ENCODE peak calls at places on chromosomes 16 and 17, in four cellular contexts. X is HepG2, S is GM12878, P is K562. V is an unnamed sample.

GRCh38 chr16:78918805-78919204 is 681.7 kb downstream of the MAF start:
- DNase-seq in X (no peak), S (no peak), P (no peak), V (no peak)

GRCh38 chr16:380837-381787 is 666 bp downstream of the PGAP6 start:
- DNase-seq in X (no peak), S (no peak), P (peak), V (peak)

GRCh38 chr16:917591-918061 is 53.2 kb downstream of the LMF1 start:
- DNase-seq in X (no peak), S (no peak), P (no peak), V (no peak)

GRCh38 chr17:70343134-70343533 is 173.8 kb downstream of the KCNJ2 start:
- DNase-seq in X (no peak), S (no peak), P (no peak), V (no peak)

GRCh38 chr16:52569701-52570100 is 22.8 kb upstream of the TOX3 start:
- DNase-seq in X (peak), S (no peak), P (no peak), V (no peak)

GRCh38 chr16:10368984-10369551 is 16.8 kb upstream of the ATF7IP2 start:
- DNase-seq in X (peak), S (no peak), P (peak), V (peak)

GRCh38 chr17:28324272-28324745 is 5.3 kb downstream of the TMEM97 start:
- DNase-seq in X (no peak), S (no peak), P (no peak), V (no peak)

GRCh38 chr16:70740919-70741778 is 55.3 kb upstream of the MTSS2 start:
- DNase-seq in X (no peak), S (no peak), P (no peak), V (no peak)

GRCh38 chr17:82238562-82239201 is 9.8 kb downstream of the SLC16A3 start:
- DNase-seq in X (no peak), S (no peak), P (peak), V (no peak)

GRCh38 chr16:10321407-10322397 is 64.2 kb upstream of the ATF7IP2 start:
- DNase-seq in X (no peak), S (no peak), P (no peak), V (no peak)

GRCh38 chr16:23491490-23492391 is 18.6 kb downstream of the GGA2 start:
- DNase-seq in X (no peak), S (no peak), P (no peak), V (no peak)

GRCh38 chr17:28033972-28034714 is 8.3 kb upstream of the NLK start:
- DNase-seq in X (no peak), S (no peak), P (peak), V (no peak)

GRCh38 chr17:75011788-75012319 is 616 bp upstream of the MRPL58 start:
- DNase-seq in X (peak), S (no peak), P (no peak), V (peak)

GRCh38 chr17:40145476-40145875 is 5.1 kb downstream of the CASC3 start:
- DNase-seq in X (no peak), S (no peak), P (no peak), V (no peak)

GRCh38 chr16:59698341-59698979 is 964.3 kb upstream of the GOT2 start:
- DNase-seq in X (no peak), S (no peak), P (no peak), V (no peak)

GRCh38 chr16:23270654-23271053 is 31.4 kb upstream of the SCNN1B start:
- DNase-seq in X (no peak), S (no peak), P (no peak), V (no peak)

GRCh38 chr17:2170023-2170422 is 115.1 kb downstream of the HIC1 start:
- DNase-seq in X (peak), S (no peak), P (peak), V (peak)

GRCh38 chr17:39676198-39676819 is 8.1 kb downstream of the PNMT start:
- DNase-seq in X (no peak), S (peak), P (peak), V (no peak)

GRCh38 chr16:20704281-20704680 is 6.8 kb upstream of the ACSM1 start:
- DNase-seq in X (peak), S (no peak), P (no peak), V (no peak)

GRCh38 chr16:60438894-60439293 is 1597.3 kb downstream of the CDH8 start:
- DNase-seq in X (no peak), S (no peak), P (no peak), V (no peak)

GRCh38 chr17:50943575-50943933 is 77.4 kb upstream of the TOB1 start:
- DNase-seq in X (no peak), S (no peak), P (peak), V (no peak)

GRCh38 chr17:47981462-47981861 is 10.5 kb downstream of the CDK5RAP3 start:
- DNase-seq in X (no peak), S (no peak), P (no peak), V (no peak)

GRCh38 chr17:2959371-2960130 is 103.9 kb downstream of the OR1D5 start:
- DNase-seq in X (no peak), S (no peak), P (no peak), V (no peak)

GRCh38 chr17:8621585-8621984 is 8.9 kb downstream of the MYH10 start:
- DNase-seq in X (no peak), S (no peak), P (peak), V (no peak)

GRCh38 chr17:2438823-2439222 is 38.0 kb upstream of the MNT start:
- DNase-seq in X (no peak), S (no peak), P (no peak), V (no peak)

GRCh38 chr17:78488867-78489634 is 88.1 kb downstream of the DNAH17 start:
- DNase-seq in X (no peak), S (no peak), P (no peak), V (no peak)

GRCh38 chr17:80082403-80083135 is 18.8 kb upstream of the GAA start:
- DNase-seq in X (peak), S (no peak), P (peak), V (peak)

GRCh38 chr17:66152756-66153155 is 39.2 kb downstream of the CEP112 start:
- DNase-seq in X (no peak), S (no peak), P (no peak), V (no peak)

GRCh38 chr16:49821156-49821555 is 34.8 kb downstream of the ZNF423 start:
- DNase-seq in X (no peak), S (no peak), P (no peak), V (no peak)

GRCh38 chr17:63418540-63418939 is 27.6 kb downstream of the CYB561 start:
- DNase-seq in X (no peak), S (no peak), P (no peak), V (no peak)

GRCh38 chr17:34437188-34437587 is 74.2 kb upstream of the CCL1 start:
- DNase-seq in X (no peak), S (no peak), P (no peak), V (no peak)

GRCh38 chr16:67673712-67674580 is 7.3 kb downstream of the C16orf86 start:
- DNase-seq in X (no peak), S (no peak), P (no peak), V (no peak)

GRCh38 chr17:74459622-74460021 is 6.8 kb upstream of the CD300A start:
- DNase-seq in X (no peak), S (no peak), P (no peak), V (no peak)

GRCh38 chr17:28646039-28646754 is 1.2 kb upstream of the BLTP2 start:
- DNase-seq in X (no peak), S (no peak), P (peak), V (no peak)

GRCh38 chr17:49633762-49634486 is 44.0 kb downstream of the SPOP start:
- DNase-seq in X (no peak), S (no peak), P (no peak), V (no peak)

GRCh38 chr16:83581994-83582747 is 225.6 kb upstream of the HSBP1 start:
- DNase-seq in X (no peak), S (no peak), P (no peak), V (no peak)

DNA sequence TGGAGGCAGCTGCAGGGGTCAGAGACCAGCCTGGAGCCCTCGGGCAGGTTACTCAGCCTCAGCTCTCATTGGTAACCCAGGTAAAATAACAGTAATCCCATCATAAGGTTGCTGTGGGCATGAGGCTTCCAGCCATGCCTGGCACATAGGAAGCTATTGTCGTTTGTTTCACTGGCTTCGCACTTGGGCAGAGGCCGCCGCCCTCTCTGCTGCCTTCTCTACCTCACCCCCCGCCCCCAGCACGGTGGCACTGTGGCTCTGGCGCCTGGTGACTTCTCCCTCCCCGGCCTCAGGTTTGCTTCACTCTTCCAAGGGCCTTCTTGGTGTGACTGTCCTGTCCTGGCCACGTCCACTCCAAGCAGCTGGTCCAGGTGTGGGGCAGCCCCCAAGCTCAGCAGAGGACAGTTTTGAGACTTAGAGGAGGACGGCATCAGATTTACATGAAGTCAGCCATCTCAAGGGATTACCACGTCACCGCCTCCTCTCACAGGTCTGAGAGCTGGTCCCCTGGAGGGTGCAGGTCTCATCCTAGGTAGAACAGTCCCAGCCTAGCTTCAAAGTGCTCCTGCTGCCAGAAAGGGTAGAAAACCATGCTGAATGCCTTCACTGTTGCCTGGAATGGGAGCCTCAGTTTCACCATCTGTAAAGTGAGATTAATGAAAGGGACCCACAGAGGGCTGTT is 34.8 kb downstream of the SREBF1 start:
- DNase-seq in X (no peak), S (no peak), P (no peak), V (no peak)
- TF ChIP-seq FOXK2 in X (no peak), S (no peak), P (no peak), V (no peak)

GRCh38 chr17:14197582-14197981 is 39.1 kb downstream of the CDRT15 start:
- DNase-seq in X (no peak), S (no peak), P (no peak), V (no peak)

GRCh38 chr17:14196337-14196997 is 40.2 kb downstream of the CDRT15 start:
- DNase-seq in X (no peak), S (no peak), P (no peak), V (no peak)

GRCh38 chr17:14200354-14200753 is 36.3 kb downstream of the CDRT15 start:
- DNase-seq in X (no peak), S (no peak), P (no peak), V (no peak)

GRCh38 chr17:14198013-14198412 is 38.6 kb downstream of the CDRT15 start:
- DNase-seq in X (no peak), S (no peak), P (no peak), V (no peak)

DNA sequence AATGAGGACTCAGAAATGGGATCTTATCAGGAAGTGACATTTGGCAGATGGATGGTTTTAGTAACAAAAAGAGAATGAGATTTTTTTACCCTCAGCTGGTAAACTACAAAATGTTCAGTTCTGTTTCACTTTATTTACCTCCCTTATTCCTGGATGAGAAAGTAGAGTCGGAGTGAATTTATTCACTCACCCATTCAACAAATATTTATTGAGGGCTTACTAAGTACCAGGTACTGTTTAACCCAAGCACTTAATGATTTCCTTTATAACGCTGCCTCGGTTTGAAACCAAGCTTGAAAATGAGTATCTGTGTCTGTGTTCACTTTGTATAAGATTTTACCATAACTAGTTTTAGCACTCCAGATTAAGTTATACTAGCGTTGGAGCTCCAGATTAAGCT is 38.1 kb downstream of the CDRT15 start:
- DNase-seq in X (no peak), S (no peak), P (no peak), V (no peak)
- TF ChIP-seq TARDBP in X (no peak), S (no peak), P (no peak), V (no peak)

GRCh38 chr16:27366687-27367462 is 35.1 kb upstream of the IL21R start:
- DNase-seq in X (no peak), S (no peak), P (peak), V (no peak)
- TF ChIP-seq FOXK2 in X (no peak), S (no peak), P (no peak), V (no peak)

DNA sequence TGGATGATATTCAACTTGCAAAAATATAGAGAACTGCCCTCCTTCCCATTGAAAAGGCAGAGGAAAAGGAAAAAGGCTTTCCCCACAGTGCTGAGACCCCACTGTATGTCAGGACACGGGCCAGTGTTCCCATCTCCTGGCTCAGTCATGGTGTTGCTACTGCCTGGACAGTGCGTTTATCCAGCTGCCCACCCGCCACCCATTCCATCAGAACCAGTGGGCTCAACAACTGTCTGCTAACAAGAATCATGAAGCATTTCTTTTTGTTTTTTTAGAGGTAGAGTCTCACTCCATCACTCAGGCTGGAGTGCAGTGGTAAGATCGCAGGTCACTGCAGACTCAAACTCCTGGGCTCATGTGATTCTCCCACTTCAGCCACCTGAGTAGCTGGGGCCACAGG is 11.3 kb downstream of the FBXO31 start:
- DNase-seq in X (no peak), S (no peak), P (no peak), V (no peak)
- TF ChIP-seq TARDBP in X (no peak), S (no peak), P (no peak), V (no peak)

GRCh38 chr16:66220766-66221165 is 145.7 kb upstream of the CDH5 start:
- DNase-seq in X (no peak), S (no peak), P (no peak), V (no peak)
- TF ChIP-seq FOXK2 in X (no peak), S (no peak), P (no peak), V (no peak)

GRCh38 chr17:43601280-43602050 is 55.3 kb upstream of the ETV4 start:
- DNase-seq in X (no peak), S (no peak), P (no peak), V (no peak)

GRCh38 chr17:43597624-43598358 is 51.7 kb upstream of the ETV4 start:
- DNase-seq in X (no peak), S (no peak), P (no peak), V (no peak)

GRCh38 chr17:43599046-43599395 is 52.9 kb upstream of the ETV4 start:
- DNase-seq in X (no peak), S (no peak), P (no peak), V (no peak)

GRCh38 chr17:43599835-43600234 is 53.7 kb upstream of the ETV4 start:
- DNase-seq in X (no peak), S (no peak), P (no peak), V (no peak)

GRCh38 chr17:43598359-43599045 is 52.4 kb upstream of the ETV4 start:
- DNase-seq in X (no peak), S (no peak), P (no peak), V (no peak)
- TF ChIP-seq TARDBP in X (no peak), S (no peak), P (no peak), V (no peak)